ENCODE peak calls at places on chromosome 10, in six cellular contexts. R is fibroblast of pulmonary artery, S is adrenal gland, J is body of pancreas, Z is upper lobe of right lung, C is Panc1. I is an unnamed sample.

GRCh38 chr10:93481931-93482834 is at the start of gene MYOF:
- DNase-seq in S (peak; percentile 62), C (peak; percentile 92), J (peak; percentile 54), R (peak; percentile 91), Z (peak; percentile 80), I (peak; percentile 52)

GRCh38 chr10:120514035-120514620 is 57.1 kb downstream of the PLPP4 start:
- DNase-seq in C (no peak), S (peak; percentile 20), R (peak; percentile 64), Z (no peak), J (no peak), I (peak; percentile 33)

GRCh38 chr10:61760943-61761824 is 98.5 kb downstream of the CABCOCO1 start:
- DNase-seq in C (no peak), Z (no peak), S (peak; percentile 13), J (no peak), R (peak; percentile 50), I (no peak)

GRCh38 chr10:132329565-132330485 is 2.2 kb upstream of the LRRC27 start:
- DNase-seq in J (no peak), C (no peak), S (no peak), Z (no peak), R (peak; percentile 63), I (no peak)

GRCh38 chr10:69936091-69936490 is 116.6 kb upstream of the MACROH2A2 start:
- DNase-seq in J (no peak), R (no peak), C (no peak), S (no peak), Z (no peak), I (no peak)

GRCh38 chr10:17425584-17426262 is 28.7 kb downstream of the ST8SIA6 start:
- DNase-seq in R (no peak), C (no peak), S (no peak), J (no peak), Z (no peak), I (no peak)

GRCh38 chr10:77111611-77112550 is 525.7 kb downstream of the KCNMA1 start:
- DNase-seq in Z (no peak), J (peak; percentile 24), S (no peak), C (peak; percentile 45), R (peak; percentile 80), I (no peak)

GRCh38 chr10:71258446-71259145 is 46.2 kb downstream of the UNC5B start:
- DNase-seq in J (no peak), S (no peak), R (no peak), C (no peak), Z (no peak), I (no peak)

GRCh38 chr10:101063162-101063525 is 1.4 kb downstream of the KAZALD1 start:
- DNase-seq in J (no peak), S (no peak), R (no peak), C (no peak), Z (no peak), I (no peak)

GRCh38 chr10:84608126-84608525 is 279.7 kb downstream of the CCSER2 start:
- DNase-seq in S (no peak), R (no peak), J (no peak), Z (no peak), C (no peak), I (no peak)

GRCh38 chr10:23174974-23175512 is 17.1 kb upstream of the PTF1A start:
- DNase-seq in R (no peak), S (no peak), Z (no peak), J (peak; percentile 72), C (no peak), I (no peak)

GRCh38 chr10:8595140-8595539 is 540.7 kb downstream of the GATA3 start:
- DNase-seq in R (no peak), S (no peak), Z (no peak), C (no peak), J (no peak), I (no peak)

GRCh38 chr10:69160809-69161225 is 19.2 kb upstream of the SUPV3L1 start:
- DNase-seq in C (no peak), R (peak; percentile 14), S (no peak), J (no peak), Z (no peak), I (no peak)

GRCh38 chr10:102726274-102726673 is 11.8 kb downstream of the SFXN2 start:
- DNase-seq in J (no peak), R (peak; percentile 45), C (no peak), S (peak; percentile 69), Z (no peak), I (no peak)

GRCh38 chr10:77846718-77847311 is 79.7 kb downstream of the DLG5 start:
- DNase-seq in J (peak; percentile 76), S (peak; percentile 87), C (peak; percentile 56), R (peak; percentile 72), Z (peak; percentile 87), I (no peak)

GRCh38 chr10:132350391-132350790 is 18.4 kb downstream of the LRRC27 start:
- DNase-seq in C (no peak), R (no peak), Z (peak; percentile 56), J (no peak), S (no peak), I (no peak)

GRCh38 chr10:10677479-10677878 is 340.2 kb upstream of the CELF2 start:
- DNase-seq in Z (peak; percentile 74), J (peak; percentile 18), R (peak; percentile 93), C (peak; percentile 13), S (peak; percentile 53), I (peak; percentile 33)

GRCh38 chr10:96290368-96291133 is 13.7 kb upstream of the DNTT start:
- DNase-seq in J (no peak), S (no peak), Z (no peak), R (no peak), C (no peak), I (no peak)

GRCh38 chr10:130654726-130655125 is 518.5 kb downstream of the GLRX3 start:
- DNase-seq in J (no peak), R (no peak), Z (no peak), S (no peak), C (no peak), I (no peak)

GRCh38 chr10:115141254-115141653 is 48.1 kb downstream of the ATRNL1 start:
- DNase-seq in R (peak; percentile 28), Z (no peak), J (no peak), S (no peak), C (no peak), I (no peak)

GRCh38 chr10:122112021-122112616 is 123.2 kb downstream of the TACC2 start:
- DNase-seq in C (no peak), R (peak; percentile 48), S (no peak), Z (no peak), J (no peak), I (no peak)

GRCh38 chr10:13956826-13957225 is 370.1 kb downstream of the PRPF18 start:
- DNase-seq in J (peak; percentile 31), Z (peak; percentile 66), R (peak; percentile 81), C (no peak), S (peak; percentile 24), I (no peak)

GRCh38 chr10:75407716-75408511 is 6.3 kb upstream of the ZNF503 start:
- DNase-seq in C (no peak), Z (peak; percentile 78), S (peak; percentile 58), J (peak; percentile 35), R (no peak), I (no peak)

GRCh38 chr10:75408512-75408881 is 6.9 kb upstream of the ZNF503 start:
- DNase-seq in Z (peak; percentile 70), C (no peak), J (peak; percentile 22), S (peak; percentile 49), R (no peak), I (no peak)

GRCh38 chr10:75407296-75407715 is 5.7 kb upstream of the ZNF503 start:
- DNase-seq in S (no peak), J (peak; percentile 39), R (no peak), Z (peak; percentile 74), C (no peak), I (no peak)

GRCh38 chr10:75410135-75410787 is 8.7 kb upstream of the ZNF503 start:
- DNase-seq in C (no peak), R (no peak), S (no peak), J (no peak), Z (no peak), I (no peak)

GRCh38 chr10:75408911-75409885 is 7.6 kb upstream of the ZNF503 start:
- DNase-seq in C (no peak), S (peak; percentile 89), Z (peak; percentile 92), R (no peak), J (peak; percentile 85), I (peak; percentile 41)
- TF ChIP-seq CTCF in C (no peak), S (no peak), Z (no peak), R (no peak), J (peak; percentile 51), I (peak; percentile 7)

DNA sequence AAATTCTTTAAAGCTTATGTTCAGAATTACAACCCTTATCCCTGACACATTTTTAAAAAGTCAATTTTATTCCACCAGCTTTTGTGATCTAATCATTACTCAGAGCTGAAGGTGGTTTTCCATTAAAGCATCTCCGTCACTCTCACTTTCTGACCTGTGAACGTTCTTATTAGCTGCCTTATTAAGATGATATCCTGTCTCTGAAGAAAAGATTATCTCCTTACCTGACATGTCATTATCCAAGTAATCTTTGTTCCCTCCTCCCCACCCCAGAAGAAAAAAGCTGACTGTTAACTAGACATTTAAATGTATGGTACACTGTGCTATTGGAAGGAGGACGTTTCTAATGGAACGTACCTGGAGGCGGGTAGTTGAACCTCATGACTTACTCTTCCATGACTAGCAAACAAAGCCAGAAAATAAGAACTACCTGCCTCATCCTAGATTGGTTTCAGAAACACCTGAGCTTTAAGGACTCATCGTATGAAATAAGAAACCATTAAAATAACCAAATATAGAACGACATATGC is 708.7 kb downstream of the PARD3 start:
- DNase-seq in J (no peak), R (no peak), Z (no peak), C (no peak), S (no peak), I (no peak)
- TF ChIP-seq CTCF in J (no peak), R (no peak), Z (no peak), C (no peak), S (no peak), I (no peak)

GRCh38 chr10:98251399-98251798 is 16.6 kb downstream of the LOXL4 start:
- DNase-seq in S (no peak), Z (no peak), J (no peak), R (no peak), C (no peak), I (no peak)
- TF ChIP-seq CTCF in S (no peak), Z (no peak), J (no peak), R (no peak), C (no peak), I (no peak)

GRCh38 chr10:117462424-117462792 is 80.1 kb upstream of the EMX2 start:
- DNase-seq in Z (no peak), R (no peak), S (no peak), J (no peak), C (no peak), I (no peak)
- TF ChIP-seq CTCF in Z (no peak), R (peak; percentile 21), S (no peak), J (peak; percentile 24), C (no peak), I (no peak)

GRCh38 chr10:73086816-73087215 is 9.8 kb downstream of the P4HA1 start:
- DNase-seq in C (no peak), Z (no peak), S (no peak), R (no peak), J (no peak), I (peak; percentile 88)
- TF ChIP-seq CTCF in C (no peak), Z (no peak), S (no peak), R (no peak), J (no peak), I (no peak)